ENCODE peak calls at places on chromosomes 6 and 20, in four cellular contexts. One of them, this sample, is unnamed.

GRCh38 chr6:25942561-25943147 is 12.2 kb upstream of the SLC17A2 start:
- DNase-seq in heart right ventricle: no peak
- DNase-seq in GM23338: peak; percentile 34
- DNase-seq in osteocyte: no peak
- DNase-seq in this sample: no peak

GRCh38 chr6:39266782-39267355 is 37.6 kb upstream of the KCNK5 start:
- DNase-seq in heart right ventricle: no peak
- DNase-seq in GM23338: no peak
- DNase-seq in osteocyte: no peak
- DNase-seq in this sample: no peak

GRCh38 chr6:73636048-73636447 is 17.7 kb downstream of the SLC17A5 start:
- DNase-seq in heart right ventricle: no peak
- DNase-seq in GM23338: no peak
- DNase-seq in osteocyte: no peak
- DNase-seq in this sample: no peak

GRCh38 chr20:59042151-59042795 is at the start of gene PRELID3B:
- DNase-seq in heart right ventricle: peak; percentile 24
- DNase-seq in GM23338: peak; percentile 50
- DNase-seq in osteocyte: no peak
- DNase-seq in this sample: no peak

GRCh38 chr20:32456869-32457421 is 98.8 kb downstream of the ASXL1 start:
- DNase-seq in heart right ventricle: no peak
- DNase-seq in GM23338: peak; percentile 88
- DNase-seq in osteocyte: peak; percentile 89
- DNase-seq in this sample: no peak

GRCh38 chr6:56863366-56863765 is 91.5 kb upstream of the BEND6 start:
- DNase-seq in heart right ventricle: no peak
- DNase-seq in GM23338: no peak
- DNase-seq in osteocyte: no peak
- DNase-seq in this sample: no peak

GRCh38 chr6:157110620-157111019 is 212.7 kb downstream of the TMEM242 start:
- DNase-seq in heart right ventricle: no peak
- DNase-seq in GM23338: no peak
- DNase-seq in osteocyte: no peak
- DNase-seq in this sample: no peak

GRCh38 chr6:33716379-33716778 is 4.9 kb upstream of the UQCC2 start:
- DNase-seq in heart right ventricle: no peak
- DNase-seq in GM23338: no peak
- DNase-seq in osteocyte: no peak
- DNase-seq in this sample: no peak

GRCh38 chr6:70369332-70369950 is 43.9 kb upstream of the FAM135A start:
- DNase-seq in heart right ventricle: peak; percentile 55
- DNase-seq in GM23338: peak; percentile 75
- DNase-seq in osteocyte: no peak
- DNase-seq in this sample: no peak

GRCh38 chr6:135280375-135281136 is 99.4 kb downstream of the MYB start:
- DNase-seq in heart right ventricle: no peak
- DNase-seq in GM23338: no peak
- DNase-seq in osteocyte: no peak
- DNase-seq in this sample: no peak

GRCh38 chr6:73339340-73339739 is 14.7 kb downstream of the DPPA5 start:
- DNase-seq in heart right ventricle: no peak
- DNase-seq in GM23338: no peak
- DNase-seq in osteocyte: no peak
- DNase-seq in this sample: no peak

GRCh38 chr6:2168480-2168879 is 76.9 kb downstream of the GMDS start:
- DNase-seq in heart right ventricle: no peak
- DNase-seq in GM23338: no peak
- DNase-seq in osteocyte: no peak
- DNase-seq in this sample: no peak

GRCh38 chr6:30490031-30490876 is 945 bp downstream of the HLA-E start:
- DNase-seq in heart right ventricle: peak; percentile 73
- DNase-seq in GM23338: peak; percentile 82
- DNase-seq in osteocyte: peak; percentile 85
- DNase-seq in this sample: no peak

GRCh38 chr6:127812985-127813681 is 87.7 kb downstream of the THEMIS start:
- DNase-seq in heart right ventricle: no peak
- DNase-seq in GM23338: no peak
- DNase-seq in osteocyte: no peak
- DNase-seq in this sample: no peak

GRCh38 chr6:133236898-133237297 is 4.3 kb upstream of the EYA4 start:
- DNase-seq in heart right ventricle: no peak
- DNase-seq in GM23338: no peak
- DNase-seq in osteocyte: no peak
- DNase-seq in this sample: no peak

GRCh38 chr6:2450546-2450945 is 205.1 kb upstream of the GMDS start:
- DNase-seq in heart right ventricle: peak; percentile 78
- DNase-seq in GM23338: no peak
- DNase-seq in osteocyte: no peak
- DNase-seq in this sample: no peak

GRCh38 chr20:32558526-32558925 is 26.6 kb downstream of the NOL4L start:
- DNase-seq in heart right ventricle: no peak
- DNase-seq in GM23338: no peak
- DNase-seq in osteocyte: no peak
- DNase-seq in this sample: no peak

GRCh38 chr6:15132854-15133670 is 112.8 kb upstream of the JARID2 start:
- DNase-seq in heart right ventricle: no peak
- DNase-seq in GM23338: no peak
- DNase-seq in osteocyte: no peak
- DNase-seq in this sample: no peak

GRCh38 chr6:143060354-143060805 is 309 bp upstream of the AIG1 start:
- DNase-seq in heart right ventricle: peak; percentile 83
- DNase-seq in GM23338: peak; percentile 93
- DNase-seq in osteocyte: peak; percentile 92
- DNase-seq in this sample: peak; percentile 88

GRCh38 chr6:3281669-3282460 is 23.1 kb downstream of the PSMG4 start:
- DNase-seq in heart right ventricle: peak; percentile 29
- DNase-seq in GM23338: peak; percentile 28
- DNase-seq in osteocyte: no peak
- DNase-seq in this sample: peak; percentile 35

GRCh38 chr6:160668589-160668988 is 4.5 kb upstream of the LPA start:
- DNase-seq in heart right ventricle: no peak
- DNase-seq in GM23338: no peak
- DNase-seq in osteocyte: no peak
- DNase-seq in this sample: no peak

GRCh38 chr6:160662842-160663241 is 1.2 kb downstream of the LPA start:
- DNase-seq in heart right ventricle: no peak
- DNase-seq in GM23338: peak; percentile 4
- DNase-seq in osteocyte: no peak
- DNase-seq in this sample: no peak

GRCh38 chr6:160667854-160668481 is 3.9 kb upstream of the LPA start:
- DNase-seq in heart right ventricle: no peak
- DNase-seq in GM23338: peak; percentile 63
- DNase-seq in osteocyte: no peak
- DNase-seq in this sample: no peak
- TF ChIP-seq CTCF in heart right ventricle: no peak
- TF ChIP-seq CTCF in GM23338: peak; percentile 82
- TF ChIP-seq CTCF in osteocyte: peak; percentile 9
- TF ChIP-seq CTCF in this sample: peak; percentile 38

GRCh38 chr6:35415065-35415880 is 36.9 kb upstream of the FANCE start:
- DNase-seq in heart right ventricle: peak; percentile 78
- DNase-seq in GM23338: peak; percentile 81
- DNase-seq in osteocyte: no peak
- DNase-seq in this sample: no peak

GRCh38 chr6:35417979-35418661 is 34.0 kb upstream of the FANCE start:
- DNase-seq in heart right ventricle: no peak
- DNase-seq in GM23338: no peak
- DNase-seq in osteocyte: no peak
- DNase-seq in this sample: no peak

GRCh38 chr6:35413911-35414310 is 38.2 kb upstream of the FANCE start:
- DNase-seq in heart right ventricle: no peak
- DNase-seq in GM23338: no peak
- DNase-seq in osteocyte: no peak
- DNase-seq in this sample: no peak

GRCh38 chr6:35419961-35420360 is 32.2 kb upstream of the FANCE start:
- DNase-seq in heart right ventricle: no peak
- DNase-seq in GM23338: no peak
- DNase-seq in osteocyte: no peak
- DNase-seq in this sample: no peak

GRCh38 chr6:35419431-35419830 is 32.7 kb upstream of the FANCE start:
- DNase-seq in heart right ventricle: no peak
- DNase-seq in GM23338: peak; percentile 30
- DNase-seq in osteocyte: no peak
- DNase-seq in this sample: no peak
- TF ChIP-seq CTCF in heart right ventricle: no peak
- TF ChIP-seq CTCF in GM23338: peak; percentile 29
- TF ChIP-seq CTCF in osteocyte: peak; percentile 60
- TF ChIP-seq CTCF in this sample: peak; percentile 70

DNA sequence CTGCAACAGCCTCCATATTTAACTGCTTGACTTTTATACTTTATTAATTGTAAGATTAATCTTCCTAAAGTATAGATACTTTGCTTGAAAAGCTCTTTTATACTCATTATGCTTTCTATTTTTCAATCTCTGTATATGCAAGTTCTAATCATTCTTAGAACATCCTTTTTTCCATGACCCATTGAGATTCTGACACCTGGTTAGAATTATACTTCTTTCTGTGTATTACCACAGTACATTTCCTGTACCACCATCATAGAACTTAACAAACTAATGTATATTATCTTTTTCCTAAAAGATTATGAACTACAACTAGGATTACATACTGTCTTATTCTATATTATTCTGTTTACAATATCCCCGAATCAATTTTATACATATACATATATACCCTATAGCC is 13.5 kb downstream of the SERINC1 start:
- DNase-seq in heart right ventricle: no peak
- DNase-seq in GM23338: no peak
- DNase-seq in osteocyte: no peak
- DNase-seq in this sample: no peak
- TF ChIP-seq CTCF in heart right ventricle: no peak
- TF ChIP-seq CTCF in GM23338: no peak
- TF ChIP-seq CTCF in osteocyte: no peak
- TF ChIP-seq CTCF in this sample: no peak

GRCh38 chr6:140130074-140130473 is 755.6 kb upstream of the CITED2 start:
- DNase-seq in heart right ventricle: no peak
- DNase-seq in GM23338: no peak
- DNase-seq in osteocyte: no peak
- DNase-seq in this sample: no peak
- TF ChIP-seq CTCF in heart right ventricle: no peak
- TF ChIP-seq CTCF in GM23338: no peak
- TF ChIP-seq CTCF in osteocyte: no peak
- TF ChIP-seq CTCF in this sample: no peak

GRCh38 chr20:48352042-48352441 is 475.8 kb downstream of the PREX1 start:
- DNase-seq in heart right ventricle: no peak
- DNase-seq in GM23338: no peak
- DNase-seq in osteocyte: no peak
- DNase-seq in this sample: no peak

GRCh38 chr20:48352628-48353027 is 475.2 kb downstream of the PREX1 start:
- DNase-seq in heart right ventricle: no peak
- DNase-seq in GM23338: no peak
- DNase-seq in osteocyte: no peak
- DNase-seq in this sample: no peak

GRCh38 chr20:48349673-48350072 is 478.1 kb downstream of the PREX1 start:
- DNase-seq in heart right ventricle: no peak
- DNase-seq in GM23338: no peak
- DNase-seq in osteocyte: no peak
- DNase-seq in this sample: no peak

GRCh38 chr20:48348022-48348421 is 479.8 kb downstream of the PREX1 start:
- DNase-seq in heart right ventricle: no peak
- DNase-seq in GM23338: no peak
- DNase-seq in osteocyte: no peak
- DNase-seq in this sample: no peak

GRCh38 chr20:48350291-48350988 is 477.4 kb downstream of the PREX1 start:
- DNase-seq in heart right ventricle: no peak
- DNase-seq in GM23338: peak; percentile 81
- DNase-seq in osteocyte: no peak
- DNase-seq in this sample: no peak
- TF ChIP-seq CTCF in heart right ventricle: no peak
- TF ChIP-seq CTCF in GM23338: peak; percentile 79
- TF ChIP-seq CTCF in osteocyte: peak; percentile 19
- TF ChIP-seq CTCF in this sample: peak; percentile 46

GRCh38 chr6:159168536-159169192 is 536 bp upstream of the FNDC1 start:
- DNase-seq in heart right ventricle: peak; percentile 17
- DNase-seq in GM23338: peak; percentile 91
- DNase-seq in osteocyte: no peak
- DNase-seq in this sample: no peak
- TF ChIP-seq CTCF in heart right ventricle: no peak
- TF ChIP-seq CTCF in GM23338: peak; percentile 76
- TF ChIP-seq CTCF in osteocyte: peak; percentile 19
- TF ChIP-seq CTCF in this sample: peak; percentile 59

GRCh38 chr6:43943099-43943766 is 173.2 kb downstream of the VEGFA start:
- DNase-seq in heart right ventricle: no peak
- DNase-seq in GM23338: no peak
- DNase-seq in osteocyte: peak; percentile 66
- DNase-seq in this sample: no peak

GRCh38 chr6:43942011-43942442 is 172.0 kb downstream of the VEGFA start:
- DNase-seq in heart right ventricle: no peak
- DNase-seq in GM23338: no peak
- DNase-seq in osteocyte: peak; percentile 80
- DNase-seq in this sample: no peak

GRCh38 chr6:43944908-43945777 is 175.1 kb downstream of the VEGFA start:
- DNase-seq in heart right ventricle: no peak
- DNase-seq in GM23338: no peak
- DNase-seq in osteocyte: no peak
- DNase-seq in this sample: no peak

GRCh38 chr6:43942616-43943015 is 172.6 kb downstream of the VEGFA start:
- DNase-seq in heart right ventricle: no peak
- DNase-seq in GM23338: no peak
- DNase-seq in osteocyte: peak; percentile 70
- DNase-seq in this sample: no peak

DNA sequence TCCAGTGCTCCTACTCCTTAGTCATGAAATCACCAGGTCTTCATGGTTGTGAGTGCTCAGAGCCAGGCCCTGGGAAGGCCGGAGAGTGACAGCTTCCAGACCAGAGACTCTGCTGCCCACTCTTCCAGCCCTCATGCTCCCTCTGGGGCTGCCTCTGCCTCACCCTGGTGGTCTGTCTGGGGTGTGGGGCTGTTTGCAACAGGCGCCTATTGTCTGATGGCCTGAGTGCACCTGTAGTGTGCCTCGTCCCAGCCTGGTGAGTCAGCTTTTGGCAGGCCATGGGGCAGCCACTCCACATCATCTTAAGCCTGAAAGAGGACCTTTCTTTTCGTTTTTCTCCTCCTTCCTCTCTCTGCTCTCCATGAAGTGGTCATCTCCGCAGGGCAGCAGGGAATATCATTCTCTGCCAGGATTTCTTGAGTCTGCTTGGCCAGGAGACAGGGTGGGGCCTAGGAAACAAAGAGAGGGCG is 173.8 kb downstream of the VEGFA start:
- DNase-seq in heart right ventricle: no peak
- DNase-seq in GM23338: no peak
- DNase-seq in osteocyte: peak; percentile 62
- DNase-seq in this sample: no peak
- TF ChIP-seq CTCF in heart right ventricle: no peak
- TF ChIP-seq CTCF in GM23338: no peak
- TF ChIP-seq CTCF in osteocyte: no peak
- TF ChIP-seq CTCF in this sample: no peak

GRCh38 chr6:168388641-168389633 is 52.0 kb upstream of the SMOC2 start:
- DNase-seq in heart right ventricle: no peak
- DNase-seq in GM23338: peak; percentile 51
- DNase-seq in osteocyte: no peak
- DNase-seq in this sample: no peak
- TF ChIP-seq CTCF in heart right ventricle: no peak
- TF ChIP-seq CTCF in GM23338: peak; percentile 33
- TF ChIP-seq CTCF in osteocyte: no peak
- TF ChIP-seq CTCF in this sample: no peak